ENCODE peak calls at places on chromosomes 6 and 20, in eight cellular contexts. P is SK-N-SH; N is caudate nucleus; U is posterior vena cava; F is sciatic nerve; Q is stimulated activated CD4-positive, alpha-beta T cell treated with anti-CD3 and anti-CD28 coated beads, TNF-alpha, amount 100 ng/mL, for 48 hours; I is GM23248; G is mucosa of gallbladder. H is an unnamed sample.
A peak's percentile ranks its signal among the peaks of the same experiment; 100 is the strongest.

GRCh38 chr6:53547815-53548496 is 3.1 kb upstream of the GCLC start:
- DNase-seq in P (peak; percentile 95), N (peak; percentile 93), U (peak; percentile 99), F (peak; percentile 98), Q (peak; percentile 86), I (peak; percentile 99), G (peak; percentile 98), H (peak; percentile 94)

GRCh38 chr6:144340541-144341371 is 55.6 kb downstream of the UTRN start:
- DNase-seq in P (no peak), N (no peak), U (no peak), F (no peak), Q (no peak), I (peak; percentile 43), G (no peak), H (no peak)

GRCh38 chr6:3405679-3406078 is 51.2 kb downstream of the SLC22A23 start:
- DNase-seq in P (no peak), N (no peak), U (no peak), F (no peak), Q (no peak), I (peak; percentile 90), G (peak; percentile 68), H (no peak)

GRCh38 chr6:111938710-111939109 is 65.5 kb upstream of the FYN start:
- DNase-seq in P (no peak), N (no peak), U (no peak), F (no peak), Q (no peak), I (peak; percentile 75), G (no peak), H (no peak)

GRCh38 chr6:108874470-108875160 is 26.4 kb downstream of the ARMC2 start:
- DNase-seq in P (no peak), N (no peak), U (no peak), F (no peak), Q (peak; percentile 30), I (peak; percentile 82), G (no peak), H (no peak)

GRCh38 chr20:11511816-11512215 is 405.9 kb upstream of the BTBD3 start:
- DNase-seq in P (no peak), N (no peak), U (no peak), F (no peak), Q (no peak), I (no peak), G (no peak), H (no peak)

GRCh38 chr20:54189630-54190029 is 15.8 kb upstream of the CYP24A1 start:
- DNase-seq in P (no peak), N (no peak), U (no peak), F (no peak), Q (no peak), I (peak; percentile 64), G (no peak), H (no peak)

GRCh38 chr20:13130100-13130706 is 90.9 kb upstream of the ISM1 start:
- DNase-seq in P (no peak), N (no peak), U (no peak), F (no peak), Q (no peak), I (no peak), G (no peak), H (no peak)

GRCh38 chr6:31087494-31088089 is 24.8 kb downstream of the C6orf15 start:
- DNase-seq in P (peak; percentile 80), N (peak; percentile 48), U (peak; percentile 92), F (peak; percentile 94), Q (peak; percentile 94), I (peak; percentile 93), G (peak; percentile 91), H (peak; percentile 93)

GRCh38 chr6:19643713-19644112 is 193.5 kb upstream of the ID4 start:
- DNase-seq in P (no peak), N (no peak), U (no peak), F (no peak), Q (no peak), I (no peak), G (no peak), H (no peak)

GRCh38 chr20:25399038-25399430 is 8.4 kb upstream of the ABHD12 start:
- DNase-seq in P (peak; percentile 68), N (peak; percentile 36), U (no peak), F (no peak), Q (no peak), I (peak; percentile 82), G (peak; percentile 46), H (peak; percentile 83)

GRCh38 chr20:38723069-38723981 is 961 bp upstream of the SLC32A1 start:
- DNase-seq in P (peak; percentile 55), N (no peak), U (no peak), F (no peak), Q (no peak), I (peak; percentile 32), G (no peak), H (peak; percentile 57)

H was measured in neural progenitor cell.